ENCODE peak calls at places on chromosomes 13 and 19, in five cellular contexts. D is IMR-90, S is GM12878, Q is K562, H is HepG2. F is an unnamed sample.

GRCh38 chr13:100543872-100544602 is 44.6 kb downstream of the GGACT start:
- DNase-seq in H (peak; percentile 41), S (no peak), Q (no peak), D (no peak), F (no peak)

GRCh38 chr19:46115396-46116109 is 8.9 kb downstream of the IGFL3 start:
- DNase-seq in Q (no peak), H (no peak), S (peak; percentile 31), D (peak; percentile 81), F (peak; percentile 4)

GRCh38 chr19:49676136-49676689 is 858 bp upstream of the PRMT1 start:
- DNase-seq in S (peak; percentile 84), Q (peak; percentile 94), D (peak; percentile 95), H (peak; percentile 80), F (peak; percentile 83)

GRCh38 chr19:4717191-4717965 is 6.3 kb downstream of the DPP9 start:
- DNase-seq in Q (no peak), H (peak; percentile 50), D (peak; percentile 70), S (no peak), F (peak; percentile 42)

GRCh38 chr13:50257646-50258045 is 242.4 kb downstream of the KCNRG start:
- DNase-seq in H (no peak), S (no peak), D (no peak), Q (no peak), F (no peak)

GRCh38 chr13:30871713-30872029 is 34.4 kb upstream of the MEDAG start:
- DNase-seq in D (no peak), S (no peak), Q (no peak), H (no peak), F (no peak)

GRCh38 chr13:76968041-76968440 is 19.7 kb downstream of the ACOD1 start:
- DNase-seq in Q (no peak), S (no peak), D (no peak), H (no peak), F (no peak)

GRCh38 chr13:36885901-36886300 is 34.1 kb downstream of the SMAD9 start:
- DNase-seq in Q (no peak), S (no peak), D (no peak), H (no peak), F (no peak)

GRCh38 chr13:52845766-52846566 is 2.5 kb downstream of the PCDH8 start:
- DNase-seq in H (no peak), D (no peak), Q (no peak), S (no peak), F (peak; percentile 88)

GRCh38 chr13:107210216-107211010 is 642.5 kb upstream of the ARGLU1 start:
- DNase-seq in H (no peak), D (peak; percentile 20), Q (no peak), S (no peak), F (no peak)

GRCh38 chr19:36973844-36974195 is 57.7 kb downstream of the ZNF568 start:
- DNase-seq in H (no peak), D (no peak), Q (no peak), S (no peak), F (no peak)

GRCh38 chr13:20940083-20940482 is 37.5 kb upstream of the XPO4 start:
- DNase-seq in H (peak; percentile 83), S (no peak), D (peak; percentile 83), Q (no peak), F (no peak)

GRCh38 chr19:38742906-38743305 is 1.4 kb downstream of the CAPN12 start:
- DNase-seq in D (no peak), H (no peak), S (no peak), Q (no peak), F (peak; percentile 22)

GRCh38 chr19:2616741-2617392 is 85.6 kb downstream of the GNG7 start:
- DNase-seq in H (peak; percentile 35), Q (no peak), D (no peak), S (no peak), F (no peak)

GRCh38 chr13:30175166-30175565 is 132.2 kb downstream of the KATNAL1 start:
- DNase-seq in H (no peak), S (no peak), Q (no peak), D (no peak), F (no peak)

GRCh38 chr19:5016781-5017180 is 47.9 kb downstream of the KDM4B start:
- DNase-seq in H (no peak), S (no peak), D (no peak), Q (peak; percentile 25), F (no peak)

GRCh38 chr13:94761407-94761806 is 49.1 kb upstream of the SOX21 start:
- DNase-seq in S (no peak), Q (no peak), D (no peak), H (no peak), F (no peak)

GRCh38 chr13:40438999-40439797 is 227.2 kb downstream of the FOXO1 start:
- DNase-seq in D (no peak), H (no peak), S (no peak), Q (no peak), F (no peak)

GRCh38 chr13:74574964-74575728 is 440.9 kb upstream of the KLF12 start:
- DNase-seq in D (no peak), S (no peak), H (no peak), Q (no peak), F (peak; percentile 22)

GRCh38 chr19:44807162-44807561 is 1.7 kb upstream of the BCAM start:
- DNase-seq in S (no peak), H (peak; percentile 90), Q (no peak), D (no peak), F (no peak)

GRCh38 chr19:36963262-36963661 is 47.1 kb downstream of the ZNF568 start:
- DNase-seq in Q (no peak), D (no peak), H (no peak), S (no peak), F (peak; percentile 3)

GRCh38 chr19:45139286-45140143 is 21.3 kb downstream of the NKPD1 start:
- DNase-seq in H (no peak), Q (no peak), D (no peak), S (no peak), F (no peak)

GRCh38 chr19:43290568-43291359 is 21.4 kb upstream of the PSG9 start:
- DNase-seq in S (no peak), H (no peak), Q (no peak), D (no peak), F (no peak)

GRCh38 chr13:101917475-101917810 is 465.0 kb downstream of the ITGBL1 start:
- DNase-seq in Q (no peak), S (no peak), H (no peak), D (no peak), F (peak; percentile 54)

GRCh38 chr13:85137516-85137915 is 661.7 kb downstream of the SLITRK6 start:
- DNase-seq in S (no peak), H (no peak), Q (no peak), D (no peak), F (peak; percentile 44)

GRCh38 chr13:107457686-107458085 is 757.6 kb downstream of the LIG4 start:
- DNase-seq in D (no peak), Q (no peak), H (no peak), S (no peak), F (no peak)

GRCh38 chr19:31255863-31256600 is 93.2 kb downstream of the TSHZ3 start:
- DNase-seq in S (no peak), H (no peak), Q (no peak), D (no peak), F (no peak)

GRCh38 chr19:31257426-31258130 is 91.7 kb downstream of the TSHZ3 start:
- DNase-seq in D (no peak), Q (no peak), S (no peak), H (no peak), F (peak; percentile 5)

GRCh38 chr19:31258211-31259052 is 90.8 kb downstream of the TSHZ3 start:
- DNase-seq in H (no peak), Q (no peak), D (no peak), S (no peak), F (peak; percentile 3)

GRCh38 chr19:31256601-31256990 is 92.6 kb downstream of the TSHZ3 start:
- DNase-seq in H (no peak), Q (no peak), D (no peak), S (no peak), F (no peak)

DNA sequence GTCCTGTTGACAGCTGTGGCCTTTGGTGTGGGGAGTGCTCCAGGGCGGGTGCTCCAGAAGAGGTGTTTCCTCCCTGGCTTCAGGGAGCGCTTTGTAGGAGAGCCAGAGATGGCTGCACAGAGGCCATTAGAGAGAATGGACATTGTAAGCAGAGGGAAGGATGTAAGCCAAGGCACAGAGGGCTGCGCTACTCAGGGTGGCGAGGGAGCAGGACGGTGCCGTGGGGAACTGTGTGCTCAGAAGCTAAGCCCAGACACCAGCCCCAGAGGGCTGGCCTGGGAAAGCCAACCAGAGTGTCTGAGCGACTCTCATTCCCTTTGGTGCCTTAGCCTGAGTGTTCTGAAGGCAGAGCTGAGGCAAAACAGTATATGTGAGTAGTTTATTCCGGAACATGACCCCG is 92.2 kb downstream of the TSHZ3 start:
- DNase-seq in H (no peak), S (no peak), Q (no peak), D (no peak), F (no peak)
- TF ChIP-seq MXI1 in H (no peak), S (no peak), Q (no peak), D (no peak), F (no peak)

GRCh38 chr19:14940266-14940665 is 1.0 kb upstream of the OR7C2 start:
- DNase-seq in H (no peak), Q (no peak), S (no peak), D (no peak), F (no peak)

GRCh38 chr19:14941189-14941588 is at the start of gene OR7C2:
- DNase-seq in D (no peak), Q (no peak), S (no peak), H (no peak), F (no peak)

GRCh38 chr19:14944456-14944855 is 3.2 kb downstream of the OR7C2 start:
- DNase-seq in Q (no peak), S (no peak), D (no peak), H (no peak), F (no peak)

GRCh38 chr19:14943601-14944000 is 2.3 kb downstream of the OR7C2 start:
- DNase-seq in D (no peak), H (no peak), S (peak; percentile 1), Q (no peak), F (no peak)
- TF ChIP-seq MXI1 in D (no peak), H (no peak), S (no peak), Q (no peak), F (no peak)

GRCh38 chr19:48397263-48397635 is 3.8 kb downstream of the GRIN2D start:
- DNase-seq in H (no peak), Q (no peak), S (no peak), D (no peak), F (no peak)

GRCh38 chr19:48398329-48399235 is 5.1 kb downstream of the GRIN2D start:
- DNase-seq in H (peak; percentile 44), D (peak; percentile 41), Q (peak; percentile 97), S (no peak), F (peak; percentile 96)

GRCh38 chr19:48401277-48401676 is 7.8 kb downstream of the GRIN2D start:
- DNase-seq in H (no peak), Q (no peak), D (no peak), S (no peak), F (no peak)

GRCh38 chr19:48397636-48398328 is 4.3 kb downstream of the GRIN2D start:
- DNase-seq in Q (peak; percentile 54), D (no peak), S (no peak), H (no peak), F (no peak)

GRCh38 chr19:48400018-48400742 is 6.7 kb downstream of the GRIN2D start:
- DNase-seq in D (peak; percentile 55), H (peak; percentile 50), S (no peak), Q (peak; percentile 85), F (peak; percentile 65)
- TF ChIP-seq MXI1 in D (no peak), H (peak; percentile 34), S (no peak), Q (no peak), F (no peak)

DNA sequence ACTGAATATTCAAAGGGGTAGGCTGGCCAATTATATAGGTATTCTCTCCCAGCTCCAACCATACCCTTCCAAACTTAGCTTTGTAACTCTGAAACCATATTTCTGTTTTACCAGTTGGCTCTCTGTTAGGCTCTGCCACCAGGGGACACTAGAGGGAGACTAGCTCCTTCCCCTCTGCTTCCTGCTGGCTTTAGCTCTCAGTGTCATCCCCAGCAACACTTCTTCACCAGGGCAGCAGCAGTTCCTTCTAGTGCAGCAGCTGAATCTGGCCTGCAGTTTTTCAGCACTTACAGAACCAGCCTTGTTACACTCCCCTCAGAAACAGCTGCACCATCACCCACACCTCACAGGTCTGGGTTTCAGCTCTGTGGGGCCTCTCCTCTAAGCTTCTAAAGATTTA is 51.0 kb upstream of the DOCK9 start:
- DNase-seq in S (no peak), H (no peak), D (no peak), Q (peak; percentile 60), F (no peak)
- TF ChIP-seq MXI1 in S (no peak), H (no peak), D (no peak), Q (no peak), F (no peak)

F was measured in SK-N-SH.